ENCODE peak calls at places on chromosomes 2 and 18, in seven cellular contexts. X is pancreas, V is Peyer's patch, H is OCI-LY7, S is colonic mucosa, D is suprapubic skin, I is esophagus muscularis mucosa. A is an unnamed sample.

GRCh38 chr2:99864561-99865216 is 277.7 kb downstream of the AFF3 start:
- DNase-seq in D (no peak), V (no peak), S (no peak), X (no peak), I (no peak), H (no peak), A (no peak)

GRCh38 chr18:22378672-22379282 is 38.9 kb downstream of the CTAGE1 start:
- DNase-seq in V (peak; percentile 74), I (no peak), D (no peak), X (peak; percentile 26), S (peak; percentile 47), H (peak; percentile 4), A (no peak)

GRCh38 chr2:54945401-54946219 is 104.6 kb downstream of the RTN4 start:
- DNase-seq in X (no peak), S (no peak), I (no peak), D (peak; percentile 90), V (peak; percentile 58), H (no peak), A (no peak)

GRCh38 chr2:170817247-170817998 is 736 bp downstream of the GAD1 start:
- DNase-seq in D (no peak), S (no peak), V (no peak), H (no peak), X (no peak), I (no peak), A (no peak)

GRCh38 chr2:48080534-48081316 is 174.4 kb upstream of the FBXO11 start:
- DNase-seq in X (no peak), D (no peak), H (no peak), S (no peak), I (no peak), V (no peak), A (no peak)

GRCh38 chr2:10755621-10756020 is 34.2 kb downstream of the ATP6V1C2 start:
- DNase-seq in I (no peak), V (no peak), D (no peak), X (no peak), H (no peak), S (no peak), A (no peak)

GRCh38 chr18:41870817-41871216 is 84.2 kb upstream of the PIK3C3 start:
- DNase-seq in D (no peak), X (no peak), I (no peak), V (no peak), S (no peak), H (no peak), A (no peak)

GRCh38 chr2:236769981-236770671 is 200.5 kb downstream of the ACKR3 start:
- DNase-seq in I (no peak), H (no peak), S (no peak), X (no peak), D (peak; percentile 44), V (no peak), A (peak; percentile 97)

GRCh38 chr2:183093857-183094657 is 15.5 kb downstream of the DUSP19 start:
- DNase-seq in I (no peak), D (no peak), V (no peak), X (no peak), H (no peak), S (no peak), A (no peak)

GRCh38 chr2:241769819-241770184 is 6.8 kb upstream of the GAL3ST2 start:
- DNase-seq in S (no peak), I (no peak), H (no peak), D (no peak), X (no peak), V (no peak), A (no peak)

GRCh38 chr2:141728886-141729285 is 401.9 kb downstream of the LRP1B start:
- DNase-seq in I (no peak), X (no peak), V (no peak), S (no peak), H (no peak), D (no peak), A (no peak)

GRCh38 chr2:4012197-4012596 is 308.8 kb downstream of the DCDC2C start:
- DNase-seq in I (peak; percentile 62), D (no peak), H (no peak), V (no peak), X (no peak), S (no peak), A (no peak)

GRCh38 chr2:96822786-96823185 is 6.7 kb downstream of the CNNM3 start:
- DNase-seq in I (no peak), X (no peak), S (no peak), V (no peak), D (no peak), H (no peak), A (no peak)

GRCh38 chr2:16114836-16115235 is 174.5 kb downstream of the MYCN start:
- DNase-seq in H (no peak), D (no peak), I (no peak), S (peak; percentile 80), V (peak; percentile 82), X (no peak), A (no peak)

GRCh38 chr2:228039752-228040534 is 141.5 kb downstream of the SPHKAP start:
- DNase-seq in I (no peak), S (no peak), H (peak; percentile 36), D (no peak), V (no peak), X (no peak), A (no peak)

GRCh38 chr2:6202756-6203155 is 510.6 kb downstream of the SOX11 start:
- DNase-seq in H (no peak), V (no peak), X (no peak), I (no peak), D (no peak), S (no peak), A (no peak)

GRCh38 chr2:55156326-55156725 is 75.8 kb downstream of the CLHC1 start:
- DNase-seq in V (no peak), D (no peak), H (no peak), S (no peak), I (no peak), X (no peak), A (no peak)

GRCh38 chr2:43221660-43222471 is 4.5 kb downstream of the ZFP36L2 start:
- DNase-seq in I (peak; percentile 98), V (peak; percentile 92), S (peak; percentile 90), X (peak; percentile 87), D (peak; percentile 94), H (peak; percentile 72), A (peak; percentile 87)

GRCh38 chr2:17672583-17673317 is 80.9 kb downstream of the SMC6 start:
- DNase-seq in H (no peak), V (no peak), I (no peak), D (no peak), S (no peak), X (no peak), A (no peak)

GRCh38 chr18:63348508-63349136 is 18.4 kb downstream of the KDSR start:
- DNase-seq in I (no peak), H (peak; percentile 1), X (no peak), V (no peak), S (no peak), D (no peak), A (no peak)

GRCh38 chr2:191247381-191248057 is 2.3 kb downstream of the MYO1B start:
- DNase-seq in I (no peak), V (no peak), X (peak; percentile 37), D (no peak), H (no peak), S (peak; percentile 76), A (peak; percentile 66)

GRCh38 chr2:10712186-10712809 is 9.1 kb upstream of the ATP6V1C2 start:
- DNase-seq in D (no peak), H (peak; percentile 17), V (no peak), S (no peak), X (no peak), I (no peak), A (no peak)

GRCh38 chr18:48084041-48084757 is 153.7 kb upstream of the SMAD2 start:
- DNase-seq in I (no peak), X (no peak), S (peak; percentile 26), D (no peak), H (no peak), V (peak; percentile 73), A (no peak)

DNA sequence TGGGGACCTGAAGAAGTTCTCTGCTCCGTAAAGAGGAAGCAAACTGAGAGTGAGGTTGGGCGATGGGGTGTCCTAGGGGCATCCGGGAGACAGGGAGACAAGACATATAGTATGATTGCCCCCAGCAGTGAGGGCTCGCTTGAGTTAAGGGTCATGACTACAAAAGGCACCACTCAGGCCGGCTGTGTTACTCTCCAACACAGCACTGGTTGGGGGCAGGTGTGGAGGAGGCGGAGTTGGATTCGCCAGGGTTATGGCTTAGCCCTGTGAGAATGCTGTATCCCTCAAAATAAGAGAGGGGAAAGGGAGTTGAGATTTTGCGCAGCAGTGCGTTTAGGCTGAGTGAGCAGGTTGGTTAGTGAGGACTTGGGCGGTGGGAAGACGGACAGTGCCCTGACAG is 12.0 kb downstream of the DYSF start:
- DNase-seq in I (no peak), H (no peak), S (no peak), X (no peak), D (no peak), V (no peak), A (no peak)
- H3K36me3 ChIP-seq in I (no peaks in the 10 kb centered on the region), H (no peaks in the 10 kb centered on the region), S (no peaks in the 10 kb centered on the region), X (no peaks in the 10 kb centered on the region), D (no peaks in the 10 kb centered on the region), V (no peaks in the 10 kb centered on the region), A (no peaks in the 10 kb centered on the region)

GRCh38 chr18:76565238-76566173 is 70.5 kb upstream of the ZNF516 start:
- DNase-seq in H (no peak), D (peak; percentile 87), S (peak; percentile 58), V (peak; percentile 66), X (peak; percentile 52), I (peak; percentile 94), A (peak; percentile 88)

GRCh38 chr18:76564636-76565237 is 69.7 kb upstream of the ZNF516 start:
- DNase-seq in D (no peak), V (no peak), I (peak; percentile 91), S (no peak), X (no peak), H (no peak), A (no peak)

GRCh38 chr18:76562286-76562840 is 67.3 kb upstream of the ZNF516 start:
- DNase-seq in S (no peak), I (no peak), V (no peak), H (no peak), D (no peak), X (no peak), A (no peak)

GRCh38 chr18:76566987-76567386 is 71.9 kb upstream of the ZNF516 start:
- DNase-seq in X (no peak), V (no peak), I (peak; percentile 10), D (no peak), S (no peak), H (no peak), A (no peak)

DNA sequence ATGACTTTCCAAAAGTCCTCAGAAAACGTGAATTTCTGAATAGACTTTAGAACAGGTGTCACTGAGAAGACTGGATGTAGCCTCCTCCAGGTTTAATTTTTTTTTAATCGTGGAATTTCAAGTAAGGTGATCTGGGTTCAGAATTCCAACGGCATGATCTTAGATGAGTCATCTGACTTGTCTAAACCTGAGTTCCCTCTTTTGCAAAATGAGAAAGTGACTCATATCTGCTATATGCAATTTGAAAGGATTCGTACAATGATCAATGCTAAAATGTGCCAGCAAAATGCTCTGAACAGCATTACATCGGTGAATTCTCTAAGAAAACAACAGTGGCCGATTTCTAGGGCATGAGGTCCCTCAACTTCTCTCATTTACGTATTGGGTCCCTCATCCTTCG is 69.1 kb upstream of the ZNF516 start:
- DNase-seq in I (no peak), X (no peak), H (no peak), S (no peak), V (no peak), D (no peak), A (no peak)
- H3K27ac ChIP-seq in I (peak overlapping the region; percentile 67), X (no peak overlapping the region), H (no peak overlapping the region), S (no peak overlapping the region), V (peak overlapping the region; percentile 78), D (peak overlapping the region; percentile 84), A (peak overlapping the region; percentile 98)

GRCh38 chr2:149544692-149545091 is 42.9 kb downstream of the MMADHC start:
- DNase-seq in X (no peak), D (no peak), H (no peak), I (no peak), V (no peak), S (no peak), A (no peak)
- H3K4me3 ChIP-seq in X (no peak overlapping the region), D (no peak overlapping the region), H (no peak overlapping the region), I (no peak overlapping the region), V (no peak overlapping the region), S (no peak overlapping the region), A (no peak overlapping the region)

GRCh38 chr2:124911560-124911959 is 886.5 kb downstream of the CNTNAP5 start:
- DNase-seq in I (no peak), S (no peak), D (no peak), H (no peak), X (no peak), V (no peak), A (no peak)
- H3K36me3 ChIP-seq in I (no peaks in the 10 kb centered on the region), S (no peaks in the 10 kb centered on the region), D (no peaks in the 10 kb centered on the region), H (no peaks in the 10 kb centered on the region), X (no peaks in the 10 kb centered on the region), V (no peaks in the 10 kb centered on the region), A (no peaks in the 10 kb centered on the region)